ENCODE peak calls at places on chromosomes 6 and 20, in six cellular contexts. K is adrenal gland; L is MM.1S; X is CD8-positive, alpha-beta T cell; E is A549; V is NB4. M is an unnamed sample.

GRCh38 chr6:135877666-135878065 is 26.2 kb downstream of the PDE7B start:
- DNase-seq in K (no peak), L (no peak), X (no peak), E (no peak), V (no peak), M (no peak)

GRCh38 chr6:30684386-30685156 is 1.9 kb downstream of the PPP1R18 start:
- DNase-seq in K (no peak), L (peak), X (peak), E (no peak), V (peak), M (no peak)

GRCh38 chr6:124661231-124661630 is 301.0 kb upstream of the RNF217 start:
- DNase-seq in K (no peak), L (no peak), X (no peak), E (no peak), V (no peak), M (no peak)

GRCh38 chr6:145878591-145879295 is 64.1 kb upstream of the FBXO30 start:
- DNase-seq in K (no peak), L (no peak), X (no peak), E (no peak), V (no peak), M (no peak)

GRCh38 chr6:106199998-106200397 is 113.9 kb downstream of the PRDM1 start:
- DNase-seq in K (no peak), L (no peak), X (no peak), E (no peak), V (peak), M (no peak)

GRCh38 chr6:111601875-111602274 is 3.8 kb downstream of the TRAF3IP2 start:
- DNase-seq in K (peak), L (no peak), X (no peak), E (no peak), V (no peak), M (no peak)

GRCh38 chr6:26450240-26450639 is 7.5 kb upstream of the BTN2A1 start:
- DNase-seq in K (no peak), L (no peak), X (no peak), E (peak), V (no peak), M (no peak)

GRCh38 chr6:157034433-157035230 is 257.5 kb downstream of the ARID1B start:
- DNase-seq in K (no peak), L (peak), X (no peak), E (peak), V (peak), M (no peak)

GRCh38 chr6:158697798-158698197 is 47.9 kb downstream of the SYTL3 start:
- DNase-seq in K (peak), L (no peak), X (no peak), E (no peak), V (no peak), M (no peak)

GRCh38 chr20:63130654-63131577 is 85.0 kb downstream of the YTHDF1 start:
- DNase-seq in K (no peak), L (no peak), X (no peak), E (no peak), V (no peak), M (no peak)

GRCh38 chr20:4068708-4069107 is 53.4 kb upstream of the RNF24 start:
- DNase-seq in K (no peak), L (no peak), X (no peak), E (no peak), V (peak), M (no peak)

GRCh38 chr6:37311666-37312473 is 41.9 kb upstream of the RNF8 start:
- DNase-seq in K (no peak), L (no peak), X (no peak), E (no peak), V (peak), M (no peak)

GRCh38 chr20:53070714-53071392 is 98.7 kb downstream of the TSHZ2 start:
- DNase-seq in K (no peak), L (no peak), X (no peak), E (no peak), V (no peak), M (no peak)

GRCh38 chr6:32970413-32971244 is 2.2 kb downstream of the BRD2 start:
- DNase-seq in K (peak), L (peak), X (peak), E (peak), V (peak), M (peak)

GRCh38 chr20:59354460-59354859 is 54.0 kb downstream of the EDN3 start:
- DNase-seq in K (no peak), L (no peak), X (no peak), E (no peak), V (no peak), M (no peak)

GRCh38 chr6:130136803-130137202 is 85.9 kb downstream of the SAMD3 start:
- DNase-seq in K (no peak), L (no peak), X (no peak), E (no peak), V (no peak), M (no peak)

GRCh38 chr6:90548001-90548400 is 38.9 kb downstream of the MAP3K7 start:
- DNase-seq in K (no peak), L (no peak), X (no peak), E (no peak), V (no peak), M (no peak)

GRCh38 chr6:163463180-163463579 is 48.7 kb downstream of the QKI start:
- DNase-seq in K (no peak), L (no peak), X (no peak), E (no peak), V (no peak), M (no peak)

GRCh38 chr6:37089783-37090182 is 80.2 kb upstream of the PIM1 start:
- DNase-seq in K (no peak), L (no peak), X (no peak), E (no peak), V (no peak), M (no peak)

GRCh38 chr6:31815025-31815838 is at the start of the genes HSPA1A and HSPA1L:
- DNase-seq in K (peak), L (no peak), X (peak), E (peak), V (peak), M (peak)

GRCh38 chr6:139955366-139956155 is 581.1 kb upstream of the CITED2 start:
- DNase-seq in K (no peak), L (no peak), X (no peak), E (no peak), V (no peak), M (no peak)

GRCh38 chr6:89162047-89162371 is 16.2 kb downstream of the PM20D2 start:
- DNase-seq in K (no peak), L (no peak), X (no peak), E (no peak), V (no peak), M (no peak)

GRCh38 chr20:58907481-58908137 is 55.1 kb downstream of the GNAS start:
- DNase-seq in K (peak), L (peak), X (peak), E (peak), V (peak), M (peak)

GRCh38 chr20:43508106-43508505 is 609 bp downstream of the L3MBTL1 start:
- DNase-seq in K (no peak), L (no peak), X (no peak), E (no peak), V (no peak), M (no peak)

GRCh38 chr6:109082178-109082577 is 12.5 kb downstream of the SESN1 start:
- DNase-seq in K (no peak), L (no peak), X (no peak), E (no peak), V (peak), M (no peak)

GRCh38 chr6:150296890-150297289 is 71.9 kb upstream of the IYD start:
- DNase-seq in K (no peak), L (no peak), X (no peak), E (no peak), V (no peak), M (no peak)

GRCh38 chr6:72622094-72622540 is 253 bp downstream of the KCNQ5 start:
- DNase-seq in K (peak), L (peak), X (peak), E (peak), V (peak), M (no peak)

GRCh38 chr20:11311659-11312058 is 606.0 kb upstream of the BTBD3 start:
- DNase-seq in K (no peak), L (no peak), X (no peak), E (no peak), V (no peak), M (no peak)

GRCh38 chr6:30615219-30615957 is 1.7 kb downstream of the PPP1R10 start:
- DNase-seq in K (no peak), L (peak), X (peak), E (peak), V (peak), M (no peak)

GRCh38 chr6:20117474-20117873 is 94.8 kb downstream of the MBOAT1 start:
- DNase-seq in K (no peak), L (no peak), X (no peak), E (no peak), V (no peak), M (no peak)

GRCh38 chr20:38125157-38126056 is 39.7 kb downstream of the TGM2 start:
- DNase-seq in K (peak), L (no peak), X (no peak), E (peak), V (no peak), M (peak)

GRCh38 chr20:57056651-57057050 is 209.8 kb downstream of the BMP7 start:
- DNase-seq in K (no peak), L (no peak), X (no peak), E (no peak), V (no peak), M (no peak)

GRCh38 chr6:33314943-33315752 is 1.3 kb upstream of the TAPBP start:
- DNase-seq in K (peak), L (no peak), X (no peak), E (peak), V (no peak), M (no peak)

GRCh38 chr6:7899046-7899888 is 11.3 kb downstream of the TXNDC5 start:
- DNase-seq in K (no peak), L (peak), X (no peak), E (peak), V (peak), M (no peak)

GRCh38 chr6:26021350-26022165 is 59.0 kb downstream of the TRIM38 start:
- DNase-seq in K (peak), L (peak), X (peak), E (peak), V (peak), M (peak)

GRCh38 chr6:4404410-4404809 is 269.0 kb upstream of the ECI2 start:
- DNase-seq in K (no peak), L (no peak), X (no peak), E (no peak), V (no peak), M (no peak)

GRCh38 chr6:15106958-15107643 is 138.8 kb upstream of the JARID2 start:
- DNase-seq in K (no peak), L (no peak), X (no peak), E (no peak), V (no peak), M (no peak)

GRCh38 chr20:61886721-61887658 is 178.7 kb downstream of the TAF4 start:
- DNase-seq in K (no peak), L (peak), X (peak), E (peak), V (peak), M (no peak)

GRCh38 chr6:109816452-109817374 is 125.6 kb downstream of the FIG4 start:
- DNase-seq in K (no peak), L (no peak), X (no peak), E (no peak), V (no peak), M (no peak)

GRCh38 chr6:74964871-74965441 is 240.9 kb downstream of the COL12A1 start:
- DNase-seq in K (no peak), L (no peak), X (no peak), E (no peak), V (no peak), M (no peak)
- TF ChIP-seq CTCF in K (no peak), L (no peak), X (no peak), E (no peak), V (no peak), M (no peak)

GRCh38 chr6:132780770-132781371 is 17.6 kb downstream of the SLC18B1 start:
- DNase-seq in K (no peak), L (peak), X (no peak), E (peak), V (peak), M (no peak)
- TF ChIP-seq CTCF in K (peak), L (peak), X (peak), E (no peak), V (peak), M (no peak)

GRCh38 chr6:93828553-93828952 is 409.2 kb upstream of the EPHA7 start:
- DNase-seq in K (no peak), L (no peak), X (no peak), E (no peak), V (no peak), M (no peak)

GRCh38 chr6:93829009-93829408 is 409.6 kb upstream of the EPHA7 start:
- DNase-seq in K (no peak), L (no peak), X (no peak), E (no peak), V (no peak), M (no peak)

GRCh38 chr6:93825950-93826349 is 406.6 kb upstream of the EPHA7 start:
- DNase-seq in K (no peak), L (no peak), X (no peak), E (no peak), V (no peak), M (no peak)

GRCh38 chr6:93823489-93823888 is 404.1 kb upstream of the EPHA7 start:
- DNase-seq in K (no peak), L (no peak), X (no peak), E (no peak), V (no peak), M (no peak)

DNA sequence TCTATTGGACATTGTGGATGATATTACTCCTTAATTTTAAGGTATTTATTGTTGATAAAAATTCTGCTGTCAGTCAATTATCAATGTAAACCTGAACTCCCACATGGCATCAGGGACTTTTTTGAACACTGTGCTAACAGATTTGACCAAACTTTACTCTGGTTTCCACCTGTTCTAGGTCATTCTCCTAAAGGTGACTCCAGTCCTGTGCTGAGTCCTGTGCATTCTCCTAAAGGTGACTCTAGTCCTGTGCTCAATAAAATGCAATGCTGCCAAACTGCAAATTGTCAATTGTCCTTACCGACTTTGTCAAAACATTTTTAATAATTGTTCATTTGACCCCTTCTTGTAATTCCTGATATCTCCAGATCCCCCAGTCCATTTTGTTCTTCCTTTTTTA is 408.4 kb upstream of the EPHA7 start:
- DNase-seq in K (no peak), L (no peak), X (no peak), E (no peak), V (no peak), M (no peak)
- TF ChIP-seq CTCF in K (no peak), L (no peak), X (no peak), E (no peak), V (no peak), M (no peak)

DNA sequence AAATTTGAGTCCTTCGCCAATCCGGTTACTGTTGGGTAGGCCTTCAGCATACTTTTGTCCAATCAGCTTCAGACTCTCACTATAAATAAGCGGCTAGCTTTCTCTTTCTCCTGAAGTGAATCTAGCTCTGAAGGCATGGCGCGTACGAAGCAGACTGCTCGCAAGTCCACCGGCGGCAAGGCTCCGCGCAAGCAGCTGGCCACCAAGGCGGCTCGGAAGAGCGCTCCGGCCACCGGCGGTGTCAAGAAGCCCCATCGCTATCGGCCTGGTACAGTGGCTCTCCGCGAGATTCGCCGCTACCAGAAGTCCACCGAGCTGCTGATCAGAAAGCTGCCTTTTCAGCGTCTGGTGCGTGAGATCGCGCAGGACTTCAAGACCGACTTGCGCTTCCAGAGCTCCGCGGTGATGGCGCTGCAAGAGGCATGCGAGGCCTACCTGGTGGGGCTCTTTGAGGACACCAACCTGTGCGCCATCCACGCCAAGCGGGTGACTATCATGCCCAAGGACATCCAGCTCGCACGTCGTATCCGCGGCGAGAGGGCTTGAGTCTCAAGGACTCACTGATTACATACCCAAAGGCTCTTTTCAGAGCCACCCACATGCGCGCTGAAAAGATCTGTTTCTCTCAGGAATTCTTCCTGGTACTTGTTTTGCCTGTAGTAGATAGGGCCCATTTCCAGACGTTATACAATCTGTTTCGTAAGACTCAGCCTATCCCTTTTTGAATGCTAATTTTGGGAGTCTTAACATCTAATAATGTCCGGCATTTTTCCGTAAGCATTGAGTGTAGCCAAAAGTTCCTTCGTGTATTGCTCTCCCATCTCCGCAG is 102.0 kb downstream of the OR2B2 start:
- DNase-seq in K (peak), L (peak), X (peak), E (peak), V (peak), M (peak)
- TF ChIP-seq CTCF in K (no peak), L (peak), X (no peak), E (no peak), V (peak), M (no peak)

DNA sequence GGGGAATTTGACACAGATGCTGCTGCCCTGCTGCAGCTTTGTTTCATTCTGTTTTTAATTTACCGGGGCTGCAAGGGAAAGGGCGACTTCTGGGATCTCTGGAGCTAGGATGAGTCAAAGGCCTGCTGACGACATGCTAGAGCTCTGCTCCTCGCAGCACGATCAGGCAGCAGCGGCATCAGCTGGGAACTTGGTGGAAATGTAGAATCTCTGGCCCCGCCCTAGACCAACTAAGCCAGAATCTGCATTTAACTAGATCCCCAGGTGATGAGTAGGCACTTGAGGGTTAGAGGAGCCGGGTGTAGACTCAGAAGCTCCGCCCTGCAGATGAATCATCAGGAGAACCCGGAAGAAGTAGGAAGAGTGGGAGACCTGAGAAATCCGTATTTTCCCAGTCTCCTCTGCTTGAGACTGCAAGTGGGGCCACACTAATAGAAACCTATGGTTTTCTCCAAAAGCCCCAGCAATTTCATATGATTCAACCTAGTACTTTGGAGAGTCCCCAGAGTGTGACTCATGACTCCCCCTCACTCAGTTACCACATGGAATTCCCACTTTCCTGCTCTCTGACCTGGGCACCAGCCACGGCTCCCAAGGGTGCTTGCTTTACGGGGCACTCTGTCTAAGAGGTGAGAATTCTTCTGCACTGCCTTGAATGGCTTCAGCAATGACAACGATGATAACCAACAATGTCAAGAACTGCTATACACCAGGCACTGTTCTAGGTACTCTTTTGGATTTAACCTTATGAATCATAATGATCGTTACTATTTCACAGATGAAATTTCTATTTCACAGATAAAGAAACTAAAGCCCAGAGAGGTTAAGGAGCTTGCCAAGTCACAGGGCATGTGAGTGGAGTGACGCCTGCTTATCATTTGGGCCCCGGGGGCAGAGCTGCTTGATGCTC is 18.1 kb downstream of the TUBB2B start:
- DNase-seq in K (peak), L (no peak), X (no peak), E (peak), V (peak), M (no peak)
- TF ChIP-seq CTCF in K (no peak), L (no peak), X (no peak), E (peak), V (no peak), M (no peak)

DNA sequence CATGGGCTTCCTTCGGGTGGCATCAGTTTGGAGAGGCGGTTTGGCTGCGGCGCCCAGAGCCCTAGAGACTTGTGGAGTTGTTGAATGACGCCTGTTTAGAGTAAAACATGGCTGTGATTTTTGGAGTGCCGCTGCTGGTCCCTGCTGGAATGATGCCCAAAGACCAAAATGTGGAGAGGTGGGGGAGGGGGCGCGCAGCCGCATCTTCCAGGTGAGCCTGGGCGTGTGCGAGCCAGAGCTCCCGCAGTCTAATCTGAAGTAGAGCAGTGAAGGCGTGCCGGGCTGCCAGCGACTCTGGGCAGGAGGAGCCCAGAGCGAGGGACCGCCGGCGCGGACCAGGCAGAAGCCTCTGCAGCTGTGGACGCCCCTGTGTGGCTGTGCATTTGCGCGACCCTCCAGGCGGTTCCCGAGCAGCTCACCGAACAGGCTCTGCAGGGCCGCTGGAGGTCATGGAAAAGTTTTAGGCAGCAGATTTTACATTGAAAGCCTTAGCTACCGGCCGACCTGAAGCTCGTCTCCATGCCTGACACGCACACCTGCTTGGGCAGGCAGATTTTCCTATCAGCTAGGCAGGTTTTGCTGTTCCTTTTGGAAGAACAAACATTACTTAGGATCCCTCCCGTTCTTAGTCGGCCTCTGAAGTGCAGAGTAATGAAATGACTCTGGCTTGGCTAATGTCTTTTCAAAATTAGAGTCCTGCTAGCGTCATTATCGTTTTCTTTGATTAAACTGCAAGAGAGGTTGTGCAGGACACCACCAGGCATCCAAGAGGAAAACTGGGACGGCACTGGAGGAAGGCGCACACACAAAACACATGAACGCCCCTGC is 298.2 kb downstream of the PHACTR1 start:
- DNase-seq in K (no peak), L (no peak), X (no peak), E (no peak), V (no peak), M (no peak)
- TF ChIP-seq CTCF in K (no peak), L (no peak), X (no peak), E (no peak), V (no peak), M (no peak)